ENCODE peak calls at places on chromosomes 4 and X, in five cellular contexts. A is Right ventricle myocardium superior, G is IMR-90, I is HCT116, W is type B pancreatic cell. B is an unnamed sample.

GRCh38 chr4:40247350-40247749 is 50.5 kb downstream of the RHOH start:
- DNase-seq in A (no peak), G (no peak), I (no peak), W (no peak), B (no peak)

GRCh38 chrX:107629533-107629909 is 1.2 kb downstream of the PRPS1 start:
- DNase-seq in A (no peak), G (peak), I (no peak), W (no peak), B (peak)

GRCh38 chr4:76989391-76990061 is 40.0 kb downstream of the SEPTIN11 start:
- DNase-seq in A (no peak), G (no peak), I (no peak), W (no peak), B (no peak)

GRCh38 chr4:33512397-33512796 is 2731.9 kb downstream of the ARAP2 start:
- DNase-seq in A (no peak), G (no peak), I (no peak), W (no peak), B (no peak)

GRCh38 chrX:51336584-51336983 is 4.0 kb downstream of the NUDT10 start:
- DNase-seq in A (no peak), G (peak), I (peak), W (no peak), B (peak)

GRCh38 chr4:1232661-1233621 is 16.0 kb downstream of the CTBP1 start:
- DNase-seq in A (peak), G (peak), I (no peak), W (no peak), B (peak)

GRCh38 chr4:155855897-155856296 is 10.2 kb downstream of the ASIC5 start:
- DNase-seq in A (no peak), G (no peak), I (no peak), W (no peak), B (no peak)

GRCh38 chr4:121733942-121734341 is 31.0 kb downstream of the SMIM43 start:
- DNase-seq in A (no peak), G (no peak), I (no peak), W (no peak), B (no peak)

GRCh38 chrX:103098488-103098887 is 5.5 kb upstream of the NXF3 start:
- DNase-seq in A (no peak), G (no peak), I (no peak), W (no peak), B (no peak)

GRCh38 chr4:99180367-99181169 is 36.5 kb upstream of the ADH4 start:
- DNase-seq in A (no peak), G (peak), I (no peak), W (no peak), B (peak)

GRCh38 chr4:136637071-136637777 is 895.1 kb downstream of the PCDH18 start:
- DNase-seq in A (no peak), G (peak), I (peak), W (no peak), B (peak)

GRCh38 chr4:3299538-3300197 is 6.8 kb downstream of the RGS12 start:
- DNase-seq in A (no peak), G (no peak), I (no peak), W (no peak), B (no peak)

GRCh38 chr4:165085946-165086345 is 26.7 kb downstream of the TMEM192 start:
- DNase-seq in A (no peak), G (no peak), I (no peak), W (no peak), B (peak)

B was measured in cardiac fibroblast.